ENCODE peak calls at places on chromosome 21, in four cellular contexts. T, N, L and G are unnamed samples.

GRCh38 chr21:41926068-41926806 is 27.6 kb downstream of the C2CD2 start:
- DNase-seq in T (no peak), N (no peak), L (peak), G (no peak)

GRCh38 chr21:36847189-36847588 is 119.3 kb downstream of the HLCS start:
- DNase-seq in T (no peak), N (no peak), L (peak), G (no peak)

GRCh38 chr21:43277481-43278351 is 108.9 kb downstream of the CRYAA start:
- DNase-seq in T (no peak), N (peak), L (peak), G (no peak)

GRCh38 chr21:37700641-37701202 is 215.5 kb downstream of the KCNJ6 start:
- DNase-seq in T (no peak), N (peak), L (peak), G (peak)

GRCh38 chr21:46515109-46515508 is 56.4 kb downstream of the DIP2A start:
- DNase-seq in T (no peak), N (peak), L (peak), G (no peak)

GRCh38 chr21:37828515-37828914 is 87.7 kb downstream of the KCNJ6 start:
- DNase-seq in T (no peak), N (no peak), L (no peak), G (no peak)

GRCh38 chr21:41366522-41367151 is 4.8 kb downstream of the MX2 start:
- DNase-seq in T (peak), N (no peak), L (peak), G (no peak)

GRCh38 chr21:43283136-43283924 is 114.5 kb downstream of the CRYAA start:
- DNase-seq in T (no peak), N (no peak), L (no peak), G (no peak)

GRCh38 chr21:42654179-42654912 is 925 bp downstream of the PDE9A start:
- DNase-seq in T (no peak), N (peak), L (no peak), G (peak)

GRCh38 chr21:23601549-23601948 is 2005.7 kb downstream of the MRPL39 start:
- DNase-seq in T (no peak), N (no peak), L (no peak), G (no peak)

GRCh38 chr21:16420086-16420724 is 690.4 kb downstream of the USP25 start:
- DNase-seq in T (peak), N (peak), L (peak), G (no peak)

GRCh38 chr21:14064296-14064645 is 146.5 kb downstream of the LIPI start:
- DNase-seq in T (no peak), N (no peak), L (no peak), G (no peak)

GRCh38 chr21:46355161-46356004 is 31.4 kb downstream of the PCNT start:
- DNase-seq in T (no peak), N (no peak), L (no peak), G (no peak)

GRCh38 chr21:42164064-42164789 is 54.7 kb upstream of the ABCG1 start:
- DNase-seq in T (no peak), N (peak), L (peak), G (peak)

GRCh38 chr21:42681296-42682206 is 28.1 kb downstream of the PDE9A start:
- DNase-seq in T (no peak), N (no peak), L (no peak), G (no peak)

GRCh38 chr21:40678681-40679284 is 168.2 kb downstream of the DSCAM start:
- DNase-seq in T (no peak), N (no peak), L (peak), G (no peak)

GRCh38 chr21:23488245-23488644 is 2119.0 kb downstream of the MRPL39 start:
- DNase-seq in T (no peak), N (no peak), L (no peak), G (no peak)

GRCh38 chr21:36627242-36627641 is 71.7 kb upstream of the SIM2 start:
- DNase-seq in T (no peak), N (no peak), L (peak), G (no peak)

GRCh38 chr21:18840239-18840638 is 436.7 kb upstream of the TMPRSS15 start:
- DNase-seq in T (no peak), N (no peak), L (peak), G (no peak)

GRCh38 chr21:41328660-41329300 is 12.2 kb downstream of the FAM3B start:
- DNase-seq in T (no peak), N (no peak), L (no peak), G (no peak)

GRCh38 chr21:15848632-15849031 is 118.8 kb downstream of the USP25 start:
- DNase-seq in T (no peak), N (no peak), L (peak), G (no peak)

GRCh38 chr21:40284481-40284880 is 417.2 kb downstream of the PCP4 start:
- DNase-seq in T (no peak), N (no peak), L (no peak), G (no peak)

GRCh38 chr21:42031816-42032215 is 21.7 kb upstream of the ZBTB21 start:
- DNase-seq in T (no peak), N (no peak), L (no peak), G (no peak)

GRCh38 chr21:21268061-21268471 is 269.9 kb downstream of the NCAM2 start:
- DNase-seq in T (no peak), N (no peak), L (no peak), G (no peak)

GRCh38 chr21:24658926-24659325 is 948.4 kb downstream of the MRPL39 start:
- DNase-seq in T (no peak), N (no peak), L (no peak), G (no peak)

GRCh38 chr21:42574234-42575027 is 60.8 kb downstream of the SLC37A1 start:
- DNase-seq in T (peak), N (peak), L (no peak), G (no peak)

GRCh38 chr21:17105972-17106371 is 406.9 kb upstream of the CXADR start:
- DNase-seq in T (no peak), N (no peak), L (peak), G (no peak)

GRCh38 chr21:36395353-36396111 is 10.3 kb downstream of the CHAF1B start:
- DNase-seq in T (peak), N (no peak), L (no peak), G (no peak)

GRCh38 chr21:15754640-15755039 is 24.9 kb downstream of the USP25 start:
- DNase-seq in T (no peak), N (no peak), L (peak), G (no peak)

GRCh38 chr21:17622018-17622417 is 9.3 kb upstream of the BTG3 start:
- DNase-seq in T (no peak), N (no peak), L (no peak), G (no peak)

GRCh38 chr21:41894922-41895557 is 15.9 kb upstream of the PRDM15 start:
- DNase-seq in T (no peak), N (no peak), L (peak), G (no peak)

GRCh38 chr21:42219606-42220137 is 732 bp downstream of the ABCG1 start:
- DNase-seq in T (no peak), N (peak), L (no peak), G (no peak)

GRCh38 chr21:39189857-39190604 is 6.8 kb upstream of the PSMG1 start:
- DNase-seq in T (no peak), N (no peak), L (peak), G (no peak)

GRCh38 chr21:44724166-44724565 is 12.8 kb upstream of the TSPEAR start:
- DNase-seq in T (no peak), N (no peak), L (no peak), G (no peak)
- TF ChIP-seq CTCF in T (no peak), N (no peak), L (no peak), G (no peak)

GRCh38 chr21:45178072-45178608 is 103.8 kb downstream of the ADARB1 start:
- DNase-seq in T (no peak), N (no peak), L (no peak), G (no peak)
- TF ChIP-seq CTCF in T (no peak), N (no peak), L (no peak), G (no peak)

GRCh38 chr21:31343680-31344480 is at the start of gene TIAM1:
- DNase-seq in T (peak), N (peak), L (peak), G (peak)

GRCh38 chr21:31349208-31349607 is 5.1 kb upstream of the TIAM1 start:
- DNase-seq in T (no peak), N (no peak), L (no peak), G (no peak)

GRCh38 chr21:31346256-31346821 is 2.3 kb upstream of the TIAM1 start:
- DNase-seq in T (no peak), N (no peak), L (no peak), G (no peak)

GRCh38 chr21:31348188-31348587 is 4.1 kb upstream of the TIAM1 start:
- DNase-seq in T (no peak), N (no peak), L (no peak), G (no peak)

DNA sequence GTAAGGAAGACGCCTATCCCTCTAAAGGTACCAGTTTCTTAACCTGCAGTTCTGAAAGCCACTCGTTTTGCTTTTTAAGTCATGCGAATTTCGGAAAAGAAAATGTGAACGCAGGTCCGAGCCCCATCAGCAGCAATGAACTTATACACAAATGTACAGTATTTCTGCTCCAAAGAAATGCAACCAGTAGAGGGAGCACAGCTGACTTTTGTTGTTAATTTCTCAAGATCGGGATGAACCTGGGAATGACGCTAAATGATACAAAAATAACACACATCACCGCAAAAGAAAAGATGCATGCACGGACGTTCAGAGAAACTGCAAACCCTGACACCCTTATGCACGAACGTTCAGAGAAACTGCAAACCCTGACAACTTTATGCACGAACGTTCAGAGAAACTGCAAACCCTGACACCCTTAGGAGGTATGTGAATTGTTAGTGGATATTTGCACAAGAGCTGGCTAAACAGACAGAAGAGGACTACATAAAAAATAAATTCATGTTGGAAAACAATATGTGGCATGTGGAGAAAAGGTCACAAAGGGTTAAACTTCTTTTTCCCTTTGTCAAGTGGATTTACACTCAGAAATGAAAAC is 3.5 kb upstream of the TIAM1 start:
- DNase-seq in T (no peak), N (peak), L (peak), G (peak)
- TF ChIP-seq CTCF in T (no peak), N (peak), L (peak), G (peak)

GRCh38 chr21:35352787-35353186 is 303.7 kb upstream of the RUNX1 start:
- DNase-seq in T (no peak), N (no peak), L (no peak), G (no peak)
- TF ChIP-seq CTCF in T (no peak), N (no peak), L (no peak), G (no peak)

GRCh38 chr21:44911384-44912157 is 9.1 kb downstream of the ITGB2 start:
- DNase-seq in T (peak), N (no peak), L (peak), G (no peak)
- TF ChIP-seq CTCF in T (peak), N (peak), L (peak), G (no peak)

DNA sequence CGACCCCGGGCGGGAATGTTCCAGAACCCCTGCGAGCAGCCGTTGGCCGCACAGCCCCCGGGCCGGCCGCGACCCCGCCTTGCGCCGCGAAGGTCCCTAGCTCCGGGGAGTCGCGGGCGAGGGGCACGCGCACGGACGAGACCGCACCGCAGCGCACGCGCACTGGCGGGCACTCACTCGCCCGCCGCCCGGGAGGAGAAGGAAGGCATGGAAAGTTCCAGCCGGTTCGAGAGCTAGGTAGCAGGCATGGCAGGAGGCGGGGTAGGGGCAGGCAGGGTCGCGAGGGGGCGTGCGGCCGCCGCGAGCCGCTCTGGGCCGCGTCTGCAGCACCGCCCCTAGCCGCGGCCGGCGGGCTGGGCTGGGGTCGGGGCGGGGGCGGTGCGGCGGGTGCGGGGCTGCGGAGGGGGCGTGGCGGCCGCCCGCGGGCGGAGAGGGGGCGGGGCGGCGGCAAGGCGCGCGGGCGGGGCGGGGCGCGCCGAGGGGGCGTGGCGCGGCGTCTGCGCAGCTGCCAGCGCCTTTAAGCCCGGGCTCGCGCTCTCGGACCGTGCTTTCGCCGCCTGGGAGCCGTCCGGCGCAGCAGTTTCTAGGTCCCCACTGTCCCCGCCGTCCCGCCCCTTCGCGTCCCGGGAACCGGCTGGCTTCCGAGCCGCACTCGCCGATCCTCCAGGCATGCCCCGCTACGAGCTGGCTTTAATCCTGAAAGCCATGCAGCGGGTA is at the start of the genes MRPS6 and SLC5A3:
- DNase-seq in T (peak), N (peak), L (peak), G (peak)
- TF ChIP-seq CTCF in T (peak), N (no peak), L (no peak), G (peak)

DNA sequence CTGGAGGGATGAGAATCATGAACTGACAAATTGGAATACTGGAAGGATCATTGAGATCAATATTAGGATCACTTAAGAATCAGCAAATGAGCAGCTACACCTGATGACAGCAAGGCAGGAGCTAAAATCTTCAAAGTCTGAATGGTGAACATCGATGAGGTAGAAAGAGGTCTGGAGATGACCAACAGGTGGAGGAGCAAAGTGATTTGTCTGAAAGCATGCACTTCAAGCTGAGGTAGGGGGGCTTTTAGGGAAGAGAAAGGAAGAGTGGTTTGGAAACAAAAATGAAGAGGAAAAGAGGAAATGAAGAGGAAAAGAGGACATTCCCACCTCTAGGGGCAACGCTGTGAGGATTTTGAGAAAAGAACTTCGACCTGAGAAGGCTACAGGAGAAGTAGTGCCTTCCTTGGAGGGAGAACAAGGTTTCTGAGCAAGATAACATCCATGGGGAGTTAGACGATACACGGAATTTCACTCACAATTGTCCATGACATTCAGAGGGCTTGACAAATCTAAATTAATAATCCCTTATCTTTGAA is 79.0 kb downstream of the APP start:
- DNase-seq in T (no peak), N (no peak), L (no peak), G (no peak)
- TF ChIP-seq CTCF in T (no peak), N (no peak), L (no peak), G (peak)

GRCh38 chr21:29299906-29300546 is 1.3 kb downstream of the BACH1 start:
- DNase-seq in T (peak), N (peak), L (peak), G (no peak)

GRCh38 chr21:29297483-29298347 is 1.0 kb upstream of the BACH1 start:
- DNase-seq in T (peak), N (no peak), L (no peak), G (no peak)

GRCh38 chr21:29299046-29299905 is 554 bp downstream of the BACH1 start:
- DNase-seq in T (peak), N (peak), L (peak), G (peak)

GRCh38 chr21:29296452-29296851 is 2.3 kb upstream of the BACH1 start:
- DNase-seq in T (no peak), N (no peak), L (no peak), G (no peak)

GRCh38 chr21:29298348-29299045 is at the start of gene BACH1:
- DNase-seq in T (peak), N (peak), L (peak), G (peak)
- TF ChIP-seq CTCF in T (peak), N (peak), L (peak), G (no peak)